ENCODE peak calls at places on chromosomes 3 and 15, in nine cellular contexts. D is dermis microvascular lymphatic vessel endothelial cell; O is mesendoderm; U is AML-193; N is NCI-H1092 treated with DMSO at 0.1 percent for 48 hours; Z is EL; A is caudate nucleus; G is heart left ventricle; W is CD4-positive, alpha-beta T cell. L is an unnamed sample.

GRCh38 chr3:54917862-54918261 is 10.0 kb downstream of the LRTM1 start:
- DNase-seq in N (no peak), W (no peak), O (no peak), G (no peak), A (no peak), D (no peak), Z (peak; percentile 61), U (no peak), L (no peak)

GRCh38 chr3:160956785-160957184 is 148.4 kb downstream of the B3GALNT1 start:
- DNase-seq in U (peak; percentile 79), A (no peak), Z (peak; percentile 9), O (peak; percentile 22), D (peak; percentile 36), W (no peak), G (no peak), N (no peak), L (no peak)

GRCh38 chr15:39195988-39196486 is 384.8 kb upstream of the THBS1 start:
- DNase-seq in U (no peak), A (no peak), Z (peak; percentile 99), G (no peak), O (no peak), D (no peak), W (no peak), N (no peak), L (no peak)

GRCh38 chr3:65318231-65318630 is 630.4 kb upstream of the ADAMTS9 start:
- DNase-seq in O (no peak), Z (no peak), U (no peak), D (no peak), W (no peak), G (no peak), N (no peak), A (no peak), L (no peak)

GRCh38 chr3:19256313-19256712 is 108.0 kb downstream of the KCNH8 start:
- DNase-seq in G (no peak), N (no peak), Z (no peak), O (peak; percentile 51), W (no peak), D (no peak), A (no peak), U (no peak), L (no peak)

GRCh38 chr3:53250881-53251605 is 4.8 kb downstream of the TKT start:
- DNase-seq in U (no peak), Z (no peak), D (no peak), O (no peak), G (peak; percentile 21), N (no peak), W (no peak), A (peak; percentile 2), L (no peak)

GRCh38 chr15:86571873-86572272 is 492.2 kb downstream of the AGBL1 start:
- DNase-seq in N (no peak), U (no peak), D (no peak), W (no peak), G (no peak), Z (no peak), O (no peak), A (no peak), L (no peak)

GRCh38 chr3:129343643-129344360 is 65.1 kb downstream of the HMCES start:
- DNase-seq in N (no peak), O (peak; percentile 72), U (no peak), Z (peak; percentile 19), A (no peak), D (no peak), G (peak; percentile 48), W (no peak), L (no peak)

GRCh38 chr3:169668081-169668956 is 4.8 kb upstream of the MECOM start:
- DNase-seq in O (peak; percentile 60), W (no peak), N (peak; percentile 59), Z (peak; percentile 13), A (no peak), D (no peak), G (peak; percentile 47), U (no peak), L (no peak)

GRCh38 chr15:40439461-40440299 is 1.1 kb upstream of the BAHD1 start:
- DNase-seq in O (peak; percentile 95), U (peak; percentile 31), Z (peak; percentile 56), G (peak; percentile 59), N (peak; percentile 39), A (peak; percentile 33), D (no peak), W (no peak), L (peak; percentile 63)

GRCh38 chr15:49379996-49380395 is 43.0 kb upstream of the FGF7 start:
- DNase-seq in W (no peak), N (no peak), U (peak; percentile 58), Z (no peak), G (no peak), D (no peak), A (no peak), O (no peak), L (no peak)

GRCh38 chr15:34107315-34107714 is 5.4 kb downstream of the PGBD4 start:
- DNase-seq in U (peak; percentile 32), W (no peak), N (no peak), G (no peak), D (no peak), A (no peak), O (no peak), Z (no peak), L (no peak)

GRCh38 chr15:63597033-63597790 is at the start of gene FBXL22:
- DNase-seq in W (no peak), A (no peak), G (peak; percentile 69), N (peak; percentile 21), Z (no peak), O (no peak), U (no peak), D (no peak), L (no peak)

GRCh38 chr3:193240850-193241706 is at the start of gene PLAAT1:
- DNase-seq in G (peak; percentile 81), O (peak; percentile 78), U (no peak), Z (peak; percentile 29), W (no peak), N (peak; percentile 88), A (peak; percentile 57), D (peak; percentile 11), L (peak; percentile 56)

GRCh38 chr3:37741644-37742043 is 120.0 kb upstream of the CTDSPL start:
- DNase-seq in O (no peak), W (no peak), Z (peak; percentile 4), D (peak; percentile 71), G (peak; percentile 79), A (no peak), N (peak; percentile 33), U (peak; percentile 12), L (no peak)

GRCh38 chr15:68232937-68233336 is 3.4 kb upstream of the CLN6 start:
- DNase-seq in D (no peak), U (peak; percentile 47), A (no peak), O (no peak), G (no peak), W (no peak), N (no peak), Z (no peak), L (no peak)

GRCh38 chr3:112376996-112377395 is 44.0 kb downstream of the CD200 start:
- DNase-seq in Z (peak; percentile 40), N (no peak), G (no peak), O (no peak), U (peak; percentile 62), A (no peak), W (no peak), D (no peak), L (no peak)

GRCh38 chr3:77467702-77468407 is 428.0 kb downstream of the ROBO2 start:
- DNase-seq in U (no peak), Z (no peak), G (no peak), O (no peak), W (no peak), D (no peak), A (no peak), N (peak; percentile 60), L (peak; percentile 33)

GRCh38 chr3:171585029-171585428 is 124.8 kb upstream of the TNIK start:
- DNase-seq in Z (peak; percentile 14), U (no peak), G (no peak), N (no peak), D (no peak), O (peak; percentile 45), W (no peak), A (no peak), L (no peak)

GRCh38 chr3:197750863-197751737 is 1.4 kb downstream of the FYTTD1 start:
- DNase-seq in U (peak; percentile 73), N (no peak), D (no peak), W (no peak), G (peak; percentile 79), O (peak; percentile 18), A (peak; percentile 20), Z (peak; percentile 49), L (peak; percentile 45)

GRCh38 chr15:63870403-63871209 is 36.9 kb upstream of the HERC1 start:
- DNase-seq in D (peak; percentile 75), N (no peak), U (peak; percentile 15), G (peak; percentile 61), O (peak; percentile 89), Z (peak; percentile 74), A (peak; percentile 5), W (no peak), L (peak; percentile 13)

GRCh38 chr3:189058071-189058470 is 113.7 kb upstream of the TPRG1 start:
- DNase-seq in G (no peak), Z (no peak), O (no peak), A (no peak), N (no peak), U (no peak), D (no peak), W (no peak), L (no peak)

GRCh38 chr15:80739919-80740318 is 39.3 kb upstream of the CEMIP start:
- DNase-seq in U (no peak), A (no peak), G (no peak), D (no peak), Z (no peak), W (no peak), N (no peak), O (no peak), L (no peak)